ENCODE peak calls at places on chromosomes 4 and X, in ten cellular contexts. One of them, this sample, is unnamed.

GRCh38 chr4:139509727-139510410 is 46.1 kb downstream of the SETD7 start:
- DNase-seq in AG09319: no peak
- DNase-seq in fibroblast of lung: peak; percentile 12
- DNase-seq in brain microvascular endothelial cell: no peak
- DNase-seq in uterus: no peak
- DNase-seq in Peyer's patch: no peak
- DNase-seq in GM13977: no peak
- DNase-seq in retinal pigment epithelial cell: no peak
- DNase-seq in cardiac fibroblast: peak; percentile 39
- DNase-seq in fibroblast of the aortic adventitia: no peak
- DNase-seq in this sample: no peak

GRCh38 chrX:6821730-6822129 is 286.8 kb upstream of the VCX3A start:
- DNase-seq in retinal pigment epithelial cell: no peak
- DNase-seq in uterus: no peak
- DNase-seq in AG09319: no peak
- DNase-seq in GM13977: no peak
- DNase-seq in Peyer's patch: no peak
- DNase-seq in cardiac fibroblast: no peak
- DNase-seq in fibroblast of lung: no peak
- DNase-seq in brain microvascular endothelial cell: no peak
- DNase-seq in fibroblast of the aortic adventitia: no peak
- DNase-seq in this sample: no peak

GRCh38 chr4:140807491-140808257 is 51.5 kb upstream of the TBC1D9 start:
- DNase-seq in cardiac fibroblast: no peak
- DNase-seq in brain microvascular endothelial cell: peak; percentile 11
- DNase-seq in uterus: no peak
- DNase-seq in fibroblast of the aortic adventitia: peak; percentile 48
- DNase-seq in AG09319: peak; percentile 5
- DNase-seq in Peyer's patch: no peak
- DNase-seq in fibroblast of lung: peak; percentile 93
- DNase-seq in retinal pigment epithelial cell: no peak
- DNase-seq in GM13977: peak; percentile 36
- DNase-seq in this sample: no peak

GRCh38 chr4:125484912-125485311 is 170.2 kb downstream of the FAT4 start:
- DNase-seq in Peyer's patch: no peak
- DNase-seq in cardiac fibroblast: no peak
- DNase-seq in fibroblast of the aortic adventitia: no peak
- DNase-seq in GM13977: no peak
- DNase-seq in retinal pigment epithelial cell: no peak
- DNase-seq in AG09319: no peak
- DNase-seq in uterus: no peak
- DNase-seq in fibroblast of lung: no peak
- DNase-seq in brain microvascular endothelial cell: no peak
- DNase-seq in this sample: no peak

GRCh38 chr4:23006756-23007155 is 314.0 kb downstream of the GBA3 start:
- DNase-seq in AG09319: no peak
- DNase-seq in retinal pigment epithelial cell: no peak
- DNase-seq in fibroblast of the aortic adventitia: peak; percentile 52
- DNase-seq in GM13977: no peak
- DNase-seq in cardiac fibroblast: no peak
- DNase-seq in brain microvascular endothelial cell: no peak
- DNase-seq in fibroblast of lung: peak; percentile 64
- DNase-seq in Peyer's patch: no peak
- DNase-seq in uterus: no peak
- DNase-seq in this sample: no peak

GRCh38 chrX:141989802-141990201 is 86.1 kb downstream of the MAGEC1 start:
- DNase-seq in fibroblast of lung: peak; percentile 60
- DNase-seq in AG09319: no peak
- DNase-seq in GM13977: no peak
- DNase-seq in brain microvascular endothelial cell: no peak
- DNase-seq in fibroblast of the aortic adventitia: peak; percentile 31
- DNase-seq in uterus: no peak
- DNase-seq in retinal pigment epithelial cell: peak; percentile 48
- DNase-seq in Peyer's patch: no peak
- DNase-seq in cardiac fibroblast: peak; percentile 18
- DNase-seq in this sample: no peak

GRCh38 chr4:147855670-147856069 is 123.8 kb downstream of the ARHGAP10 start:
- DNase-seq in Peyer's patch: no peak
- DNase-seq in brain microvascular endothelial cell: no peak
- DNase-seq in fibroblast of the aortic adventitia: no peak
- DNase-seq in retinal pigment epithelial cell: no peak
- DNase-seq in GM13977: no peak
- DNase-seq in uterus: no peak
- DNase-seq in fibroblast of lung: no peak
- DNase-seq in cardiac fibroblast: no peak
- DNase-seq in AG09319: no peak
- DNase-seq in this sample: no peak

GRCh38 chr4:86640469-86640868 is 46.4 kb downstream of the PTPN13 start:
- DNase-seq in fibroblast of lung: peak; percentile 13
- DNase-seq in brain microvascular endothelial cell: no peak
- DNase-seq in cardiac fibroblast: peak; percentile 5
- DNase-seq in fibroblast of the aortic adventitia: peak; percentile 40
- DNase-seq in uterus: no peak
- DNase-seq in AG09319: no peak
- DNase-seq in Peyer's patch: no peak
- DNase-seq in retinal pigment epithelial cell: no peak
- DNase-seq in GM13977: no peak
- DNase-seq in this sample: no peak

GRCh38 chr4:8201341-8201781 is 2.3 kb downstream of the SH3TC1 start:
- DNase-seq in brain microvascular endothelial cell: no peak
- DNase-seq in Peyer's patch: peak; percentile 74
- DNase-seq in uterus: no peak
- DNase-seq in cardiac fibroblast: peak; percentile 43
- DNase-seq in fibroblast of the aortic adventitia: no peak
- DNase-seq in AG09319: no peak
- DNase-seq in GM13977: peak; percentile 85
- DNase-seq in retinal pigment epithelial cell: no peak
- DNase-seq in fibroblast of lung: no peak
- DNase-seq in this sample: peak; percentile 80

GRCh38 chr4:168880087-168880675 is 129.9 kb downstream of the CBR4 start:
- DNase-seq in brain microvascular endothelial cell: no peak
- DNase-seq in AG09319: no peak
- DNase-seq in uterus: no peak
- DNase-seq in GM13977: no peak
- DNase-seq in fibroblast of lung: peak; percentile 36
- DNase-seq in cardiac fibroblast: no peak
- DNase-seq in retinal pigment epithelial cell: no peak
- DNase-seq in Peyer's patch: no peak
- DNase-seq in fibroblast of the aortic adventitia: no peak
- DNase-seq in this sample: no peak

GRCh38 chr4:15702941-15703403 is at the start of gene BST1:
- DNase-seq in cardiac fibroblast: peak; percentile 63
- DNase-seq in fibroblast of lung: peak; percentile 52
- DNase-seq in fibroblast of the aortic adventitia: peak; percentile 63
- DNase-seq in GM13977: peak; percentile 59
- DNase-seq in uterus: peak; percentile 51
- DNase-seq in AG09319: no peak
- DNase-seq in Peyer's patch: peak; percentile 89
- DNase-seq in retinal pigment epithelial cell: no peak
- DNase-seq in brain microvascular endothelial cell: peak; percentile 71
- DNase-seq in this sample: peak; percentile 59

GRCh38 chrX:140514554-140514953 is 9.7 kb upstream of the SOX3 start:
- DNase-seq in Peyer's patch: no peak
- DNase-seq in fibroblast of lung: no peak
- DNase-seq in retinal pigment epithelial cell: no peak
- DNase-seq in fibroblast of the aortic adventitia: no peak
- DNase-seq in cardiac fibroblast: no peak
- DNase-seq in GM13977: no peak
- DNase-seq in brain microvascular endothelial cell: no peak
- DNase-seq in uterus: no peak
- DNase-seq in AG09319: no peak
- DNase-seq in this sample: no peak

GRCh38 chr4:38804654-38805295 is at the start of gene TLR1:
- DNase-seq in GM13977: no peak
- DNase-seq in AG09319: peak; percentile 25
- DNase-seq in fibroblast of lung: peak; percentile 69
- DNase-seq in cardiac fibroblast: peak; percentile 81
- DNase-seq in uterus: no peak
- DNase-seq in fibroblast of the aortic adventitia: peak; percentile 84
- DNase-seq in Peyer's patch: no peak
- DNase-seq in brain microvascular endothelial cell: peak; percentile 14
- DNase-seq in retinal pigment epithelial cell: no peak
- DNase-seq in this sample: no peak
- TF ChIP-seq CTCF in GM13977: peak; percentile 39
- TF ChIP-seq CTCF in AG09319: peak; percentile 47
- TF ChIP-seq CTCF in fibroblast of lung: peak; percentile 5
- TF ChIP-seq CTCF in cardiac fibroblast: peak; percentile 45
- TF ChIP-seq CTCF in uterus: peak; percentile 55
- TF ChIP-seq CTCF in fibroblast of the aortic adventitia: peak; percentile 62
- TF ChIP-seq CTCF in Peyer's patch: peak; percentile 77
- TF ChIP-seq CTCF in brain microvascular endothelial cell: peak; percentile 32
- TF ChIP-seq CTCF in retinal pigment epithelial cell: peak; percentile 49
- TF ChIP-seq CTCF in this sample: peak; percentile 77

GRCh38 chrX:152878976-152879755 is 18.7 kb upstream of the ZNF185 start:
- DNase-seq in AG09319: no peak
- DNase-seq in cardiac fibroblast: no peak
- DNase-seq in Peyer's patch: no peak
- DNase-seq in uterus: no peak
- DNase-seq in fibroblast of lung: no peak
- DNase-seq in brain microvascular endothelial cell: no peak
- DNase-seq in fibroblast of the aortic adventitia: no peak
- DNase-seq in GM13977: no peak
- DNase-seq in retinal pigment epithelial cell: no peak
- DNase-seq in this sample: no peak

GRCh38 chrX:152881289-152881688 is 16.6 kb upstream of the ZNF185 start:
- DNase-seq in GM13977: no peak
- DNase-seq in fibroblast of lung: no peak
- DNase-seq in cardiac fibroblast: no peak
- DNase-seq in brain microvascular endothelial cell: no peak
- DNase-seq in uterus: no peak
- DNase-seq in AG09319: no peak
- DNase-seq in Peyer's patch: no peak
- DNase-seq in fibroblast of the aortic adventitia: no peak
- DNase-seq in retinal pigment epithelial cell: no peak
- DNase-seq in this sample: no peak

GRCh38 chrX:152886716-152887115 is 11.2 kb upstream of the ZNF185 start:
- DNase-seq in fibroblast of lung: no peak
- DNase-seq in fibroblast of the aortic adventitia: no peak
- DNase-seq in GM13977: no peak
- DNase-seq in brain microvascular endothelial cell: no peak
- DNase-seq in cardiac fibroblast: no peak
- DNase-seq in retinal pigment epithelial cell: no peak
- DNase-seq in uterus: no peak
- DNase-seq in AG09319: no peak
- DNase-seq in Peyer's patch: no peak
- DNase-seq in this sample: no peak

GRCh38 chrX:152884171-152884570 is 13.7 kb upstream of the ZNF185 start:
- DNase-seq in retinal pigment epithelial cell: no peak
- DNase-seq in uterus: no peak
- DNase-seq in brain microvascular endothelial cell: no peak
- DNase-seq in fibroblast of lung: no peak
- DNase-seq in Peyer's patch: no peak
- DNase-seq in GM13977: no peak
- DNase-seq in fibroblast of the aortic adventitia: no peak
- DNase-seq in cardiac fibroblast: no peak
- DNase-seq in AG09319: no peak
- DNase-seq in this sample: no peak
- TF ChIP-seq CTCF in retinal pigment epithelial cell: no peak
- TF ChIP-seq CTCF in uterus: no peak
- TF ChIP-seq CTCF in brain microvascular endothelial cell: no peak
- TF ChIP-seq CTCF in fibroblast of lung: no peak
- TF ChIP-seq CTCF in Peyer's patch: no peak
- TF ChIP-seq CTCF in GM13977: no peak
- TF ChIP-seq CTCF in fibroblast of the aortic adventitia: no peak
- TF ChIP-seq CTCF in cardiac fibroblast: no peak
- TF ChIP-seq CTCF in AG09319: no peak
- TF ChIP-seq CTCF in this sample: no peak

GRCh38 chr4:2283199-2283711 is 21.3 kb upstream of the MXD4 start:
- DNase-seq in AG09319: no peak
- DNase-seq in Peyer's patch: no peak
- DNase-seq in brain microvascular endothelial cell: no peak
- DNase-seq in fibroblast of lung: no peak
- DNase-seq in uterus: no peak
- DNase-seq in GM13977: no peak
- DNase-seq in fibroblast of the aortic adventitia: no peak
- DNase-seq in cardiac fibroblast: no peak
- DNase-seq in retinal pigment epithelial cell: no peak
- DNase-seq in this sample: no peak

GRCh38 chr4:2281575-2282343 is 19.9 kb upstream of the MXD4 start:
- DNase-seq in GM13977: peak; percentile 75
- DNase-seq in fibroblast of the aortic adventitia: no peak
- DNase-seq in fibroblast of lung: no peak
- DNase-seq in uterus: no peak
- DNase-seq in retinal pigment epithelial cell: no peak
- DNase-seq in cardiac fibroblast: no peak
- DNase-seq in Peyer's patch: peak; percentile 93
- DNase-seq in AG09319: no peak
- DNase-seq in brain microvascular endothelial cell: no peak
- DNase-seq in this sample: peak; percentile 91

GRCh38 chr4:2284161-2284933 is 22.4 kb upstream of the MXD4 start:
- DNase-seq in retinal pigment epithelial cell: no peak
- DNase-seq in AG09319: no peak
- DNase-seq in Peyer's patch: peak; percentile 40
- DNase-seq in GM13977: no peak
- DNase-seq in fibroblast of lung: no peak
- DNase-seq in fibroblast of the aortic adventitia: no peak
- DNase-seq in uterus: peak; percentile 11
- DNase-seq in cardiac fibroblast: no peak
- DNase-seq in brain microvascular endothelial cell: no peak
- DNase-seq in this sample: no peak

GRCh38 chr4:2277956-2278355 is 16.0 kb upstream of the MXD4 start:
- DNase-seq in AG09319: no peak
- DNase-seq in fibroblast of the aortic adventitia: no peak
- DNase-seq in uterus: no peak
- DNase-seq in fibroblast of lung: no peak
- DNase-seq in cardiac fibroblast: no peak
- DNase-seq in Peyer's patch: no peak
- DNase-seq in brain microvascular endothelial cell: no peak
- DNase-seq in GM13977: no peak
- DNase-seq in retinal pigment epithelial cell: no peak
- DNase-seq in this sample: no peak

GRCh38 chr4:2280531-2281300 is 18.8 kb upstream of the MXD4 start:
- DNase-seq in cardiac fibroblast: no peak
- DNase-seq in brain microvascular endothelial cell: no peak
- DNase-seq in retinal pigment epithelial cell: no peak
- DNase-seq in fibroblast of the aortic adventitia: no peak
- DNase-seq in fibroblast of lung: no peak
- DNase-seq in Peyer's patch: no peak
- DNase-seq in AG09319: no peak
- DNase-seq in uterus: no peak
- DNase-seq in GM13977: no peak
- DNase-seq in this sample: no peak
- TF ChIP-seq CTCF in cardiac fibroblast: no peak
- TF ChIP-seq CTCF in brain microvascular endothelial cell: peak; percentile 28
- TF ChIP-seq CTCF in retinal pigment epithelial cell: peak; percentile 26
- TF ChIP-seq CTCF in fibroblast of the aortic adventitia: no peak
- TF ChIP-seq CTCF in fibroblast of lung: no peak
- TF ChIP-seq CTCF in Peyer's patch: peak; percentile 40
- TF ChIP-seq CTCF in AG09319: peak; percentile 9
- TF ChIP-seq CTCF in uterus: no peak
- TF ChIP-seq CTCF in GM13977: no peak
- TF ChIP-seq CTCF in this sample: no peak

DNA sequence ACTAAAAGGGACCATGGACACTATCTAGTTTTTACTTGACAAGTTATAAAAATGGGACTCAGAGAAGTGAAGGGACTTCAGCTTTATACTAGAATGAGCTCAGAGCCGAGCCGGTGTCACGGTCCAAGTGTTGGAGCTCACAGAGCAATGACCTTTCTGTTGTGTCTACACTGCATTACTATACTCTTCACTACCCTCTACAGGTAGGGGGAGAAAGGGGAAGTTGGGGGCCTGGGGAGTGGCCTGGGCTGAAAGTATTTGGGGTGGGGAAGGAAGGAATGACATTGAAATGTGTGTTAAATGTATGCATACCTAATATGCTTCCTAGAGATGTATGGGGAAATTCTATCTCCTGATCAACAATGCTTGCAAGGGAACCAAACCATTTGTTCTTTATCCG is 48.8 kb upstream of the HHIP start:
- DNase-seq in fibroblast of the aortic adventitia: no peak
- DNase-seq in fibroblast of lung: no peak
- DNase-seq in cardiac fibroblast: no peak
- DNase-seq in retinal pigment epithelial cell: no peak
- DNase-seq in GM13977: no peak
- DNase-seq in brain microvascular endothelial cell: no peak
- DNase-seq in uterus: no peak
- DNase-seq in Peyer's patch: no peak
- DNase-seq in AG09319: no peak
- DNase-seq in this sample: no peak
- TF ChIP-seq CTCF in fibroblast of the aortic adventitia: no peak
- TF ChIP-seq CTCF in fibroblast of lung: no peak
- TF ChIP-seq CTCF in cardiac fibroblast: no peak
- TF ChIP-seq CTCF in retinal pigment epithelial cell: no peak
- TF ChIP-seq CTCF in GM13977: no peak
- TF ChIP-seq CTCF in brain microvascular endothelial cell: no peak
- TF ChIP-seq CTCF in uterus: no peak
- TF ChIP-seq CTCF in Peyer's patch: no peak
- TF ChIP-seq CTCF in AG09319: no peak
- TF ChIP-seq CTCF in this sample: no peak

This sample was measured in activated CD8-positive, alpha-beta T cell treated with anti-CD3 and anti-CD28 coated beads for 36 hours.